ENCODE peak calls at places on chromosome 12, in four cellular contexts. U is SK-N-SH, T is K562, W is HepG2. S is an unnamed sample.

GRCh38 chr12:108696111-108696995 is 35.0 kb downstream of the CORO1C start:
- DNase-seq in T (peak; percentile 62), U (no peak), W (no peak), S (no peak)

GRCh38 chr12:31750747-31751039 is 21.9 kb upstream of the AMN1 start:
- DNase-seq in T (no peak), U (no peak), W (no peak), S (no peak)

GRCh38 chr12:31834158-31834557 is 105.3 kb upstream of the AMN1 start:
- DNase-seq in W (no peak), U (no peak), T (no peak), S (no peak)

GRCh38 chr12:102642199-102642598 is 161.8 kb upstream of the IGF1 start:
- DNase-seq in W (no peak), U (no peak), T (no peak), S (no peak)

GRCh38 chr12:46209914-46210834 is 58.7 kb downstream of the SLC38A1 start:
- DNase-seq in T (no peak), U (no peak), W (peak; percentile 11), S (peak; percentile 68)

GRCh38 chr12:125455556-125455955 is 390.3 kb downstream of the AACS start:
- DNase-seq in T (no peak), W (no peak), U (no peak), S (no peak)

GRCh38 chr12:116665666-116666304 is 72.1 kb downstream of the SPRING1 start:
- DNase-seq in T (no peak), W (no peak), U (no peak), S (no peak)

GRCh38 chr12:57088442-57089258 is at the start of gene NAB2:
- DNase-seq in W (peak; percentile 95), T (peak; percentile 95), U (peak; percentile 96), S (peak; percentile 72)

GRCh38 chr12:89960607-89961394 is 252.2 kb upstream of the ATP2B1 start:
- DNase-seq in T (no peak), W (no peak), U (no peak), S (no peak)

GRCh38 chr12:41795066-41795465 is 349.6 kb downstream of the GXYLT1 start:
- DNase-seq in W (no peak), T (no peak), U (no peak), S (no peak)

GRCh38 chr12:125292700-125293099 is 227.5 kb downstream of the AACS start:
- DNase-seq in T (no peak), W (no peak), U (no peak), S (no peak)

GRCh38 chr12:123139926-123140674 is 10.8 kb downstream of the PITPNM2 start:
- DNase-seq in W (peak; percentile 61), U (no peak), T (no peak), S (no peak)

GRCh38 chr12:26783791-26784379 is 49.1 kb downstream of the ITPR2 start:
- DNase-seq in W (no peak), T (no peak), U (no peak), S (no peak)

GRCh38 chr12:106879612-106880011 is 76.1 kb upstream of the TMEM263 start:
- DNase-seq in W (no peak), U (no peak), T (no peak), S (no peak)

GRCh38 chr12:63508543-63508942 is 159.8 kb downstream of the DPY19L2 start:
- DNase-seq in U (no peak), T (no peak), W (no peak), S (no peak)

GRCh38 chr12:3698218-3698974 is 54.5 kb downstream of the CRACR2A start:
- DNase-seq in U (peak; percentile 48), W (no peak), T (no peak), S (no peak)

GRCh38 chr12:43750814-43751213 is 7.8 kb downstream of the PUS7L start:
- DNase-seq in T (no peak), U (no peak), W (no peak), S (no peak)

GRCh38 chr12:116971222-116971621 is 60.5 kb downstream of the FBXW8 start:
- DNase-seq in T (no peak), U (no peak), W (no peak), S (no peak)

GRCh38 chr12:117724545-117724944 is 244.2 kb downstream of the KSR2 start:
- DNase-seq in T (no peak), W (no peak), U (no peak), S (no peak)

DNA sequence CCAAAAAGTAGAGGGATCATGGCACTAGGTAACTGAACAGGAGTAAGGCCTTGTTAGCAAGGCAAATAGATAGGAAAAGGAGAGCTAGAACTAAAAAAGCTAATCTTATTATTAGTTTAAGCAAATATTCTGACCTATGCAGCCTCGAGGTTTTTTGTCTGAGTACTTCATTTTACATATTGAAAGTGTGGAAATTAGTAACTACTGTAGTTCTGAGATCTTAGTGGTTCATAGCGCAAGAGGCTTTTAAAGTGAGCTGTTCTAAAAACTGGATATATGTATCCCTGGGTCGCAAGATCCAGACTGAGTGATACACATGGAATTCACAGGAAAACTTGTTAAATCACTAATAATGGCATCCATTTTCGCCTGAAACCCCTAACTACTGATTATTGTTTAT is 411.0 kb upstream of the SOX5 start:
- DNase-seq in U (no peak), W (no peak), T (no peak), S (no peak)
- H3K4me2 ChIP-seq in U (no peak overlapping the region), W (peak overlapping the region; percentile 28), T (no peak overlapping the region), S (peak overlapping the region; percentile 43)

GRCh38 chr12:120652671-120653435 is 12.4 kb downstream of the CABP1 start:
- DNase-seq in T (no peak), U (no peak), W (no peak), S (no peak)
- TF ChIP-seq NFIC in T (no peak), U (no peak), W (no peak), S (no peak)

GRCh38 chr12:65659681-65660080 is 164.6 kb upstream of the HMGA2 start:
- DNase-seq in T (no peak), U (no peak), W (no peak), S (no peak)

GRCh38 chr12:65656156-65656885 is 168.0 kb upstream of the HMGA2 start:
- DNase-seq in W (no peak), T (no peak), U (no peak), S (no peak)

GRCh38 chr12:65658360-65658759 is 165.9 kb upstream of the HMGA2 start:
- DNase-seq in T (no peak), U (no peak), W (no peak), S (no peak)

GRCh38 chr12:65656904-65657351 is 167.4 kb upstream of the HMGA2 start:
- DNase-seq in W (no peak), T (peak; percentile 26), U (no peak), S (no peak)

DNA sequence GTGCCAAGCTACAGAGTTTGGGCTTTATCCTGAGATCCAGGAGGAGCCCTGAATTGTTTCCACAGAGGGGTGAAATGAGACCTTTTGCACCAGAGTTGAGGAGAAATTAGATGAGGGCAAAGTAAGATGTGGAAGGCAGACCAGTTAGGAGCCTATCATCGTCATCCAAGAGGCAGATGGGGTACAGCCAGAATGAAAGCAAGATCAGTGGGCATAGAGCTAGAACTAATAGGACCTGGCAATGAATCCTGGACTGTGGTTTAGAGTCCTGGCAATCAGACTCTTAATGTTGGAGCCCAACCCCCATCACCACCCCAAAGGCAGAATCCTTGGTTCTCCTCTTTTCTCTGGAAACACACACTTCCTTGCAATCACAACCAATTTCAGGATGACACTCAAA is 166.6 kb upstream of the HMGA2 start:
- DNase-seq in W (no peak), U (no peak), T (no peak), S (no peak)
- H3K4me2 ChIP-seq in W (no peak overlapping the region), U (peak overlapping the region; percentile 38), T (no peak overlapping the region), S (no peak overlapping the region)

DNA sequence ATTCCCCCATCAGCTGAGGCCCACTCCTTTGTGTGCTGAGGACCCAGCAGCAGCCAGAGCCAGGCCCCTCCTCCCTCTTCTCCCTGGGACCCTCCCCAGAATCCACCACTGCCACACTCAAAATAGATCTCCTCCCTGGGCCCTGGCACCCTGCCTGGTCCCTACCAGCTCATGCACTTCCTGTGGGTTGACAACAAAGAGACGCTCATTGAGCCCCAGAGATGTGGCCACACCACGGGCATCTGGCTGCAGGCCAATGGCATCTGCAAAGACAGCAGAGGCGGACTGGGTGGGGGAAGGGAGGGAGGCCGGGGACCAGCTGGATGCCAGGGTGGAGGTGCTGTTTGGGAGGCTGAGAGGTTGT is 16.0 kb upstream of the ENDOU start:
- DNase-seq in U (peak; percentile 79), T (no peak), W (no peak), S (no peak)
- TF ChIP-seq NFIC in U (peak; percentile 83), T (peak; percentile 61), W (no peak), S (no peak)

GRCh38 chr12:54140958-54141388 is 47.8 kb downstream of the SMUG1 start:
- DNase-seq in W (no peak), U (no peak), T (no peak), S (no peak)
- H3K4me2 ChIP-seq in W (no peak overlapping the region), U (no peak overlapping the region), T (no peak overlapping the region), S (no peak overlapping the region)

GRCh38 chr12:19044877-19045276 is 84.7 kb upstream of the PLEKHA5 start:
- DNase-seq in T (no peak), W (no peak), U (no peak), S (no peak)

GRCh38 chr12:19045421-19045820 is 84.1 kb upstream of the PLEKHA5 start:
- DNase-seq in U (no peak), W (no peak), T (no peak), S (no peak)

GRCh38 chr12:19052689-19053088 is 76.8 kb upstream of the PLEKHA5 start:
- DNase-seq in T (no peak), W (no peak), U (no peak), S (no peak)

GRCh38 chr12:19053218-19053617 is 76.3 kb upstream of the PLEKHA5 start:
- DNase-seq in U (no peak), W (no peak), T (no peak), S (no peak)

GRCh38 chr12:19048943-19049342 is 80.6 kb upstream of the PLEKHA5 start:
- DNase-seq in W (no peak), T (no peak), U (no peak), S (no peak)
- TF ChIP-seq NFIC in W (no peak), T (no peak), U (no peak), S (no peak)

DNA sequence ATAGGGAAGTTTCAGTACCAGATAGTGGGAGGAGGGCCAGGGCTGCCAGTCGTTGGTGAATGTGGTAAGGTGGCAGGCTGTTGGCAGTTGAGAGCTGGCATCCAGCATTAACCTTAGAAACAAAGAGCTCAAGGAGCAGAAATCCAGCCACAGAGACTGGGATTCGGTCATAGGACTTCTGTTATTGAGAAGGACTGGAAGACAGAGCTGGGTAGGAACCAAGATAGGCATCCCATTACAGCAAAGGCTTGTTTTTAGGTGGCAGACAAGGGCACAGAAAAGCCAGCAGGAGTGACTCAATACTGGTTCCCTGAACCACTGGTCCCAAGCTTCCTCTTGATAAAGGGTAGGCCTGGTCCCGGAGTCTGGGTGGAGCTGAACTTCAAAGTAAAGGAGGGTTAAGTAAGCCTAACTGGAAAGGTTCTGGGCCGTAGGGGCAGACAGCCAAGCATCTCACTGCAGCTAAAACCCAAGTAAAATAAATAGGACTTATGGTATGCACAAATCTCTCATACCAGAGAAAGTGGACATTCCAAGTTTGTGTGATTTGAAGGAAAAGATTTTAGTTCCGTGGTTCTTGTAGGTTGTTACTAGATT is 147.9 kb downstream of the ETV6 start:
- DNase-seq in T (no peak), U (no peak), W (peak; percentile 28), S (no peak)
- H3K4me2 ChIP-seq in T (no peak overlapping the region), U (peak overlapping the region; percentile 53), W (no peak overlapping the region), S (no peak overlapping the region)

GRCh38 chr12:51534675-51535074 is 56.4 kb upstream of the SCN8A start:
- DNase-seq in T (no peak), W (no peak), U (no peak), S (no peak)
- TF ChIP-seq NFIC in T (no peak), W (no peak), U (no peak), S (no peak)

GRCh38 chr12:111359914-111360276 is 9.0 kb downstream of the PHETA1 start:
- DNase-seq in U (no peak), T (no peak), W (no peak), S (no peak)
- H3K4me2 ChIP-seq in U (no peak overlapping the region), T (no peak overlapping the region), W (peak overlapping the region; percentile 69), S (no peak overlapping the region)